ENCODE peak calls at places on chromosome 10, in four cellular contexts. G is ACHN, S is GM03348, E is DND-41. K is an unnamed sample.

GRCh38 chr10:7572435-7572834 is 94.3 kb downstream of the ITIH5 start:
- DNase-seq in S (peak; percentile 59), E (peak; percentile 41), G (no peak), K (no peak)

GRCh38 chr10:8544057-8544380 is 489.5 kb downstream of the GATA3 start:
- DNase-seq in E (peak; percentile 24), G (no peak), S (no peak), K (no peak)

GRCh38 chr10:58773351-58773750 is 260.7 kb downstream of the BICC1 start:
- DNase-seq in S (no peak), G (no peak), E (no peak), K (no peak)

GRCh38 chr10:21100871-21101514 is 203.9 kb upstream of the NEBL start:
- DNase-seq in G (no peak), E (no peak), S (no peak), K (no peak)

GRCh38 chr10:76433161-76434005 is 1002.0 kb downstream of the LRMDA start:
- DNase-seq in E (no peak), S (no peak), G (no peak), K (no peak)

GRCh38 chr10:89352039-89352597 is 24.3 kb downstream of the IFIT3 start:
- DNase-seq in E (no peak), S (peak; percentile 81), G (peak; percentile 99), K (no peak)

GRCh38 chr10:52615349-52615748 is 157.2 kb downstream of the MBL2 start:
- DNase-seq in G (no peak), E (no peak), S (no peak), K (no peak)

GRCh38 chr10:119533473-119533872 is 9.0 kb downstream of the RGS10 start:
- DNase-seq in E (no peak), S (no peak), G (no peak), K (no peak)

GRCh38 chr10:87089746-87090145 is 4.9 kb downstream of the GLUD1 start:
- DNase-seq in E (no peak), G (no peak), S (no peak), K (no peak)

GRCh38 chr10:59997807-59998525 is 91.6 kb upstream of the CCDC6 start:
- DNase-seq in S (no peak), E (no peak), G (no peak), K (no peak)

GRCh38 chr10:124721295-124722052 is 22.7 kb downstream of the FAM53B start:
- DNase-seq in E (no peak), S (no peak), G (no peak), K (no peak)

GRCh38 chr10:24435374-24435773 is 226.4 kb downstream of the KIAA1217 start:
- DNase-seq in G (no peak), S (peak; percentile 60), E (no peak), K (no peak)

GRCh38 chr10:78829570-78829969 is 239.2 kb upstream of the ZMIZ1 start:
- DNase-seq in G (peak; percentile 14), S (peak; percentile 55), E (no peak), K (no peak)

GRCh38 chr10:130300608-130301025 is 164.4 kb downstream of the GLRX3 start:
- DNase-seq in E (no peak), G (no peak), S (no peak), K (peak; percentile 7)

GRCh38 chr10:131855763-131856401 is 44.9 kb upstream of the PPP2R2D start:
- DNase-seq in S (no peak), E (no peak), G (no peak), K (no peak)

GRCh38 chr10:75165684-75166622 is 44.6 kb upstream of the VDAC2 start:
- DNase-seq in E (peak; percentile 26), G (no peak), S (peak; percentile 17), K (no peak)

GRCh38 chr10:16803464-16803863 is 13.8 kb downstream of the RSU1 start:
- DNase-seq in G (no peak), E (no peak), S (no peak), K (no peak)